ENCODE peak calls at places on chromosome 14, in ten cellular contexts. B, Q, Y, R, J, L, P, M, O and T are unnamed samples.

GRCh38 chr14:74251546-74252030 is 12.3 kb downstream of the VSX2 start:
- DNase-seq in B (no peak), J (no peak), O (peak; percentile 62), M (peak; percentile 78), Y (peak; percentile 75), R (peak; percentile 86), P (peak; percentile 60), L (peak; percentile 72), Q (peak; percentile 59), T (peak; percentile 79)

GRCh38 chr14:94360945-94361565 is 27.3 kb downstream of the SERPINA1 start:
- DNase-seq in R (no peak), J (peak; percentile 82), L (no peak), Q (no peak), Y (peak; percentile 14), P (no peak), M (no peak), O (no peak), B (no peak), T (no peak)

GRCh38 chr14:36271222-36271621 is 49.2 kb downstream of the MBIP start:
- DNase-seq in O (no peak), Q (no peak), P (no peak), B (no peak), L (no peak), M (no peak), Y (no peak), R (no peak), J (no peak), T (no peak)

GRCh38 chr14:88535149-88535548 is 19.7 kb downstream of the PTPN21 start:
- DNase-seq in Y (no peak), B (no peak), R (no peak), J (no peak), Q (no peak), P (peak; percentile 13), O (no peak), M (no peak), L (no peak), T (no peak)

GRCh38 chr14:52007637-52008036 is 18.3 kb downstream of the RTRAF start:
- DNase-seq in M (no peak), L (no peak), J (no peak), Y (no peak), Q (no peak), R (no peak), O (no peak), B (no peak), P (no peak), T (no peak)

GRCh38 chr14:95526483-95527391 is 8.1 kb upstream of the GLRX5 start:
- DNase-seq in O (no peak), J (no peak), B (no peak), Y (no peak), R (no peak), M (no peak), P (peak; percentile 77), L (no peak), Q (no peak), T (no peak)

GRCh38 chr14:59816931-59817330 is 53.6 kb downstream of the RTN1 start:
- DNase-seq in Y (no peak), P (peak; percentile 1), R (no peak), O (no peak), J (no peak), B (no peak), L (no peak), Q (no peak), M (no peak), T (no peak)

GRCh38 chr14:59013672-59014298 is 174.7 kb upstream of the DAAM1 start:
- DNase-seq in R (no peak), B (no peak), O (no peak), L (no peak), Q (no peak), Y (no peak), J (no peak), M (no peak), P (no peak), T (no peak)

GRCh38 chr14:101823511-101824120 is 62.1 kb downstream of the PPP2R5C start:
- DNase-seq in L (no peak), P (peak; percentile 29), Q (no peak), Y (peak; percentile 49), M (no peak), O (no peak), R (no peak), B (no peak), J (no peak), T (no peak)

GRCh38 chr14:92520102-92520651 is 6.6 kb downstream of the RIN3 start:
- DNase-seq in L (no peak), M (no peak), R (no peak), J (no peak), Y (no peak), O (no peak), P (no peak), Q (no peak), B (no peak), T (no peak)

GRCh38 chr14:29548948-29549370 is 378.7 kb downstream of the PRKD1 start:
- DNase-seq in P (peak; percentile 69), O (peak; percentile 52), B (no peak), M (peak; percentile 17), J (no peak), L (peak; percentile 15), Y (no peak), Q (no peak), R (no peak), T (no peak)

GRCh38 chr14:69543341-69544249 is 31.1 kb downstream of the CCDC177 start:
- DNase-seq in L (peak; percentile 11), B (peak; percentile 98), J (no peak), P (peak; percentile 33), Y (peak; percentile 46), Q (no peak), R (peak; percentile 66), O (no peak), M (peak; percentile 31), T (peak; percentile 74)

DNA sequence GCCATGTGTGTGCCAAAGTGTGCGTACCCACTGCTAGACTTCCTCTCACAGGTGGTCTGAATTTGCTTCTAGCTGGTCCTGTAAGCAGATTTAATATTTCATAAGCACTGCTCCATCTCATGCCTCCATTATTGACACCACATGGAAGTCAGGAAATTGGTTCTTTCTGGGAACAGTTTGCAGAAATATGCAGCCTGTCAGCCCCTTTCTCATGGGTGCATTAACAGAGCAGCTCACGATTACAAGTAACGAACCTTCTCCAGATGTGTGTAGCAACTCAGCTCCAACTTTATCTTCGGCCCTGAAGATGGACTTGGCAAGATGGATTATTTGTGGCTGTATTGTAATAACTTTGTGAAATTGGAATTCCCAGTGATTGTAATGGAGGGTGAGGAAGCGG is 214.5 kb upstream of the DDHD1 start:
- DNase-seq in O (no peak), M (no peak), Q (no peak), Y (no peak), J (no peak), R (no peak), B (no peak), L (peak; percentile 11), P (peak; percentile 52), T (no peak)
- TF ChIP-seq CTCF in O (no peak), M (no peak), Q (no peak), Y (no peak), J (no peak), R (no peak), B (no peak), L (no peak), P (no peak), T (no peak)

DNA sequence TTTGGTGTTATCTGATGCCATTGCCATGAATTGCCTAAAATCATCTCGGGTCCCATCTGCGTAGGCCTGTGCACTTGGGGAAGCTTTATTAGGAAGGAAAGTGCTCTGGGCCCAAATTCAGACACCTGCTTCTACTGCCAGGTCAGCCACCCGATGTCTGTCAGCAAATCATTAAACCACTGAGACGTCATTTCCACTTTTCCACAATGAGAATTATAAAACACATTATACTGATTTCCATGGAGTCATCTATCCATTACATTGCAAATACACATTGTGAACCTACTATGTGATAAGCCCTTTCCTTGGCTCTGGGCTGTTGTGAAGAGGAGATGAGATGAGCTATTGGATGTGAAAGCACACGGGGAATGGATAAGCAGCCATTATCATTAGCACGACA is 1022.9 kb downstream of the BCL11B start:
- DNase-seq in M (no peak), R (no peak), Q (no peak), B (no peak), Y (no peak), L (no peak), J (no peak), P (no peak), O (no peak), T (no peak)
- H3K4me1 ChIP-seq in M (no peaks in the 10 kb centered on the region), R (no peaks in the 10 kb centered on the region), Q (no peaks in the 10 kb centered on the region), B (no peaks in the 10 kb centered on the region), Y (no peaks in the 10 kb centered on the region), L (no peaks in the 10 kb centered on the region), J (no peaks in the 10 kb centered on the region), P (no peaks in the 10 kb centered on the region), O (no peaks in the 10 kb centered on the region), T (no peaks in the 10 kb centered on the region)

DNA sequence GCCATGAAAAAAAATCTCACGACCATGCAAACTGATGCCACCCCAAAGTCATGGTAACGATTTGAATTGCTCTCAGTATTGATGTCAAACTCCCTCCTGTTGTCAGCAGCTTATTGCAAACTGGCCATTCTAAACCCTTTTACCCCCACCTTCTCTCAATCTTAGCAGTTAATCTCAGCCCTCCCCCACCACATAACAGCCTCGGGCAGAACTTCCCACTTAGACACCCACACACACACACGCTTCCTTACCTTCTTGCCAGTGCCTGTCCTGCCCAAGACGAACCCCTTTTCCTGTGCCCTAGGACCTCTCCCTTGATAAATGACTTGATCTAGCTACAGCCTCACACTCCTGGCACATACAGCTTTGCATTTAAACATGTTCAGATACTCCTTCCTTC is 56.6 kb downstream of the GPATCH2L start:
- DNase-seq in O (no peak), P (no peak), R (no peak), M (no peak), J (no peak), B (no peak), Y (no peak), L (no peak), Q (no peak), T (no peak)
- H3K27ac ChIP-seq in O (no peak overlapping the region), P (no peak overlapping the region), R (no peak overlapping the region), M (no peak overlapping the region), J (no peak overlapping the region), B (no peak overlapping the region), Y (no peak overlapping the region), L (no peak overlapping the region), Q (no peak overlapping the region), T (no peak overlapping the region)

GRCh38 chr14:100191584-100192249 is 32.3 kb upstream of the DEGS2 start:
- DNase-seq in B (no peak), R (peak; percentile 83), M (no peak), Y (no peak), L (peak; percentile 45), Q (peak; percentile 19), O (no peak), P (no peak), J (no peak), T (no peak)

GRCh38 chr14:100192672-100193416 is 33.4 kb upstream of the DEGS2 start:
- DNase-seq in O (peak; percentile 96), L (peak; percentile 99), Q (peak; percentile 99), B (peak; percentile 100), Y (peak; percentile 100), R (peak; percentile 100), P (peak; percentile 97), J (no peak), M (peak; percentile 99), T (peak; percentile 100)

GRCh38 chr14:100190126-100190525 is 30.7 kb upstream of the DEGS2 start:
- DNase-seq in Q (no peak), O (no peak), J (no peak), P (no peak), L (no peak), R (no peak), M (no peak), Y (no peak), B (no peak), T (no peak)

GRCh38 chr14:100192250-100192671 is 32.8 kb upstream of the DEGS2 start:
- DNase-seq in L (peak; percentile 17), M (peak; percentile 48), Y (no peak), B (no peak), P (no peak), O (no peak), J (no peak), R (peak; percentile 88), Q (peak; percentile 20), T (peak; percentile 59)

GRCh38 chr14:100193417-100194357 is 34.2 kb upstream of the DEGS2 start:
- DNase-seq in M (no peak), Q (no peak), Y (no peak), J (no peak), O (no peak), P (no peak), B (no peak), R (no peak), L (no peak), T (no peak)
- TF ChIP-seq CTCF in M (no peak), Q (no peak), Y (no peak), J (no peak), O (no peak), P (no peak), B (no peak), R (no peak), L (no peak), T (no peak)